ENCODE peak calls at places on chromosomes 16 and 17, in four cellular contexts. O, R, L and G are unnamed samples.

GRCh38 chr17:9668532-9668931 is 23.2 kb downstream of the USP43 start:
- DNase-seq in O (no peak), R (no peak), L (no peak), G (no peak)

GRCh38 chr16:86411878-86412277 is 98.4 kb upstream of the FOXF1 start:
- DNase-seq in O (no peak), R (no peak), L (no peak), G (no peak)

GRCh38 chr17:13784466-13784865 is 182.7 kb upstream of the HS3ST3A1 start:
- DNase-seq in O (no peak), R (no peak), L (no peak), G (no peak)

GRCh38 chr16:25014500-25015147 is 545 bp downstream of the ARHGAP17 start:
- DNase-seq in O (peak), R (no peak), L (no peak), G (peak)

GRCh38 chr17:68511671-68512246 is 471 bp upstream of the PRKAR1A start:
- DNase-seq in O (peak), R (peak), L (peak), G (peak)

GRCh38 chr16:55597928-55598327 is 31.4 kb downstream of the CAPNS2 start:
- DNase-seq in O (no peak), R (no peak), L (no peak), G (no peak)

GRCh38 chr17:83055911-83056582 is 23.4 kb upstream of the METRNL start:
- DNase-seq in O (no peak), R (no peak), L (no peak), G (no peak)

GRCh38 chr17:31339906-31340661 is 18.7 kb upstream of the EVI2A start:
- DNase-seq in O (no peak), R (no peak), L (no peak), G (no peak)

GRCh38 chr17:35312346-35312745 is 61.1 kb downstream of the SLFN11 start:
- DNase-seq in O (no peak), R (no peak), L (no peak), G (no peak)

GRCh38 chr16:84607694-84608093 is 10.2 kb downstream of the COTL1 start:
- DNase-seq in O (no peak), R (no peak), L (no peak), G (no peak)

GRCh38 chr16:51148674-51149228 is 2.3 kb downstream of the SALL1 start:
- DNase-seq in O (no peak), R (no peak), L (no peak), G (no peak)

GRCh38 chr16:74829637-74830036 is 55.0 kb upstream of the FA2H start:
- DNase-seq in O (no peak), R (no peak), L (no peak), G (no peak)

GRCh38 chr16:49181812-49182211 is 99.8 kb downstream of the CBLN1 start:
- DNase-seq in O (no peak), R (no peak), L (no peak), G (no peak)

GRCh38 chr16:14278749-14279148 is 207.6 kb downstream of the MRTFB start:
- DNase-seq in O (no peak), R (no peak), L (no peak), G (no peak)

GRCh38 chr17:17500999-17501605 is 4.9 kb upstream of the RASD1 start:
- DNase-seq in O (no peak), R (no peak), L (no peak), G (no peak)

GRCh38 chr16:84967828-84968227 is 43.5 kb downstream of the ZDHHC7 start:
- DNase-seq in O (no peak), R (no peak), L (no peak), G (no peak)

GRCh38 chr17:14143678-14144077 is 74.4 kb downstream of the COX10 start:
- DNase-seq in O (no peak), R (no peak), L (peak), G (peak)

GRCh38 chr17:76275382-76276068 is 10.4 kb downstream of the UBALD2 start:
- DNase-seq in O (no peak), R (no peak), L (no peak), G (no peak)

GRCh38 chr17:64028874-64029464 is 8.5 kb upstream of the ICAM2 start:
- DNase-seq in O (peak), R (no peak), L (peak), G (peak)

GRCh38 chr16:69223882-69224281 is 36.9 kb downstream of the SNTB2 start:
- DNase-seq in O (no peak), R (no peak), L (no peak), G (no peak)

GRCh38 chr17:65388911-65389310 is 172.5 kb downstream of the AXIN2 start:
- DNase-seq in O (no peak), R (no peak), L (no peak), G (no peak)

GRCh38 chr16:77335652-77336234 is 99.1 kb downstream of the ADAMTS18 start:
- DNase-seq in O (no peak), R (no peak), L (no peak), G (no peak)

GRCh38 chr17:5585814-5586558 is 1.7 kb upstream of the NLRP1 start:
- DNase-seq in O (peak), R (no peak), L (no peak), G (no peak)

GRCh38 chr16:70553645-70554044 is 30.0 kb downstream of the SF3B3 start:
- DNase-seq in O (no peak), R (no peak), L (no peak), G (no peak)

GRCh38 chr16:79593754-79594153 is 6.8 kb downstream of the MAF start:
- DNase-seq in O (no peak), R (no peak), L (no peak), G (no peak)

GRCh38 chr17:9606453-9606852 is 30.0 kb downstream of the CFAP52 start:
- DNase-seq in O (no peak), R (no peak), L (no peak), G (no peak)

GRCh38 chr17:70365098-70365583 is 195.8 kb downstream of the KCNJ2 start:
- DNase-seq in O (no peak), R (no peak), L (no peak), G (no peak)

GRCh38 chr16:30558789-30559377 is 709 bp upstream of the ZNF764 start:
- DNase-seq in O (no peak), R (no peak), L (no peak), G (peak)

GRCh38 chr16:3004319-3004718 is 8.4 kb upstream of the CLDN9 start:
- DNase-seq in O (no peak), R (no peak), L (no peak), G (peak)

GRCh38 chr17:17533901-17534441 is 37.8 kb upstream of the RASD1 start:
- DNase-seq in O (no peak), R (no peak), L (no peak), G (no peak)

GRCh38 chr16:10312023-10312422 is 73.8 kb upstream of the ATF7IP2 start:
- DNase-seq in O (no peak), R (no peak), L (no peak), G (no peak)